ENCODE peak calls at places on chromosomes 2 and 18, in four cellular contexts. E is ovary, X is A549, D is HCT116. T is an unnamed sample.
A peak's percentile ranks its signal among the peaks of the same experiment; 100 is the strongest.

GRCh38 chr18:45958730-45959129 is 8.4 kb downstream of the EPG5 start:
- DNase-seq in X (no peak), D (no peak), E (no peak), T (no peak)

GRCh38 chr2:8976419-8976818 is 27.1 kb downstream of the MBOAT2 start:
- DNase-seq in D (no peak), E (no peak), X (no peak), T (no peak)

GRCh38 chr2:208036357-208036756 is 11.0 kb upstream of the PLEKHM3 start:
- DNase-seq in E (no peak), X (no peak), D (no peak), T (no peak)

GRCh38 chr2:212628586-212628985 is 90.0 kb upstream of the ERBB4 start:
- DNase-seq in X (no peak), E (no peak), D (no peak), T (no peak)

GRCh38 chr2:215461836-215462532 is 26.1 kb upstream of the FN1 start:
- DNase-seq in D (no peak), E (no peak), X (no peak), T (no peak)

GRCh38 chr2:200747668-200748618 is 63.8 kb upstream of the BZW1 start:
- DNase-seq in D (no peak), E (no peak), X (peak; percentile 37), T (peak; percentile 76)

GRCh38 chr18:13316066-13316465 is 97.5 kb downstream of the LDLRAD4 start:
- DNase-seq in X (no peak), D (no peak), E (no peak), T (no peak)

GRCh38 chr2:140567734-140568133 is 1563.1 kb downstream of the LRP1B start:
- DNase-seq in E (no peak), D (no peak), X (no peak), T (no peak)

GRCh38 chr2:118492335-118492734 is 355.1 kb downstream of the EN1 start:
- DNase-seq in X (no peak), E (no peak), D (peak; percentile 24), T (no peak)

GRCh38 chr2:133498166-133498565 is 70.1 kb downstream of the NCKAP5 start:
- DNase-seq in E (no peak), X (no peak), D (no peak), T (no peak)

GRCh38 chr2:45722477-45722876 is 71.0 kb downstream of the PRKCE start:
- DNase-seq in E (no peak), D (no peak), X (no peak), T (no peak)

GRCh38 chr18:58538604-58539386 is 90.1 kb downstream of the ALPK2 start:
- DNase-seq in D (peak; percentile 22), E (no peak), X (no peak), T (no peak)

GRCh38 chr2:126406267-126406666 is 249.7 kb upstream of the GYPC start:
- DNase-seq in E (no peak), X (no peak), D (no peak), T (no peak)

GRCh38 chr2:50401772-50402653 is 629.9 kb downstream of the NRXN1 start:
- DNase-seq in X (peak; percentile 8), E (peak; percentile 17), D (peak; percentile 56), T (peak; percentile 56)

GRCh38 chr2:128774320-128775063 is 455.8 kb upstream of the HS6ST1 start:
- DNase-seq in E (no peak), X (no peak), D (no peak), T (no peak)

GRCh38 chr2:146414456-146414855 is 1430.4 kb upstream of the ACVR2A start:
- DNase-seq in D (no peak), E (no peak), X (no peak), T (no peak)

GRCh38 chr2:117785740-117786139 is 28.8 kb upstream of the DDX18 start:
- DNase-seq in D (peak; percentile 45), E (no peak), X (peak; percentile 15), T (peak; percentile 36)

GRCh38 chr2:219737270-219737691 is 109.9 kb downstream of the SLC4A3 start:
- DNase-seq in E (peak; percentile 62), D (no peak), X (peak; percentile 10), T (peak; percentile 56)

GRCh38 chr18:13218376-13219011 is at the start of gene LDLRAD4:
- DNase-seq in X (no peak), D (no peak), E (peak; percentile 39), T (peak; percentile 63)

GRCh38 chr2:230905448-230906430 is 19.3 kb downstream of the GPR55 start:
- DNase-seq in E (no peak), X (no peak), D (peak; percentile 69), T (no peak)

GRCh38 chr2:20608666-20609348 is 42.1 kb downstream of the HS1BP3 start:
- DNase-seq in X (no peak), E (no peak), D (no peak), T (no peak)

GRCh38 chr2:113739849-113740248 is 16.6 kb downstream of the SLC35F5 start:
- DNase-seq in E (no peak), X (no peak), D (no peak), T (no peak)

GRCh38 chr2:226548706-226549105 is 250.9 kb downstream of the IRS1 start:
- DNase-seq in D (no peak), E (no peak), X (no peak), T (no peak)

GRCh38 chr2:152577611-152578010 is 139.7 kb downstream of the PRPF40A start:
- DNase-seq in D (no peak), E (peak; percentile 31), X (no peak), T (no peak)

GRCh38 chr2:229794636-229795035 is 80.3 kb upstream of the DNER start:
- DNase-seq in E (no peak), D (no peak), X (no peak), T (no peak)

GRCh38 chr2:128637481-128638155 is 318.9 kb upstream of the HS6ST1 start:
- DNase-seq in D (no peak), X (no peak), E (no peak), T (peak; percentile 8)

GRCh38 chr2:67389788-67390187 is 7.3 kb upstream of the ETAA1 start:
- DNase-seq in X (no peak), E (no peak), D (no peak), T (no peak)

GRCh38 chr2:152499921-152500320 is 164.9 kb downstream of the FMNL2 start:
- DNase-seq in D (no peak), X (no peak), E (no peak), T (peak; percentile 10)

GRCh38 chr2:11635141-11635540 is 34.9 kb downstream of the NTSR2 start:
- DNase-seq in D (no peak), E (no peak), X (no peak), T (no peak)

GRCh38 chr2:147224070-147224469 is 620.8 kb upstream of the ACVR2A start:
- DNase-seq in D (no peak), E (no peak), X (no peak), T (no peak)

GRCh38 chr2:213281156-213281555 is 3.1 kb upstream of the SPAG16 start:
- DNase-seq in D (no peak), X (no peak), E (no peak), T (no peak)

GRCh38 chr2:6637329-6637728 is 228.4 kb downstream of the CMPK2 start:
- DNase-seq in D (no peak), X (no peak), E (no peak), T (no peak)

GRCh38 chr2:46157966-46158310 is 139.3 kb upstream of the EPAS1 start:
- DNase-seq in X (no peak), E (no peak), D (no peak), T (peak; percentile 27)

GRCh38 chr2:95025406-95026319 is at the start of gene MAL:
- DNase-seq in X (no peak), D (no peak), E (no peak), T (no peak)

GRCh38 chr2:108988796-108989713 is at the start of gene EDAR:
- DNase-seq in E (no peak), X (peak; percentile 64), D (peak; percentile 57), T (peak; percentile 36)

GRCh38 chr18:36697905-36698304 is 130.9 kb downstream of the TPGS2 start:
- DNase-seq in D (no peak), E (no peak), X (no peak), T (no peak)

GRCh38 chr18:8781671-8782070 is 76.3 kb downstream of the MTCL1 start:
- DNase-seq in X (no peak), E (no peak), D (no peak), T (no peak)
- TF ChIP-seq POLR2A in X (no peak), E (no peak), D (no peak), T (no peak)

GRCh38 chr2:238430781-238431180 is 4.1 kb downstream of the ASB1 start:
- DNase-seq in X (no peak), E (no peak), D (no peak), T (no peak)
- H3K4me3 ChIP-seq in X (no peak overlapping the region), E (no peak overlapping the region), D (no peak overlapping the region), T (no peak overlapping the region)

GRCh38 chr18:26134110-26134509 is 441 bp downstream of the PSMA8 start:
- DNase-seq in E (no peak), D (no peak), X (no peak), T (no peak)
- TF ChIP-seq POLR2A in E (no peak), D (no peak), X (no peak), T (no peak)

DNA sequence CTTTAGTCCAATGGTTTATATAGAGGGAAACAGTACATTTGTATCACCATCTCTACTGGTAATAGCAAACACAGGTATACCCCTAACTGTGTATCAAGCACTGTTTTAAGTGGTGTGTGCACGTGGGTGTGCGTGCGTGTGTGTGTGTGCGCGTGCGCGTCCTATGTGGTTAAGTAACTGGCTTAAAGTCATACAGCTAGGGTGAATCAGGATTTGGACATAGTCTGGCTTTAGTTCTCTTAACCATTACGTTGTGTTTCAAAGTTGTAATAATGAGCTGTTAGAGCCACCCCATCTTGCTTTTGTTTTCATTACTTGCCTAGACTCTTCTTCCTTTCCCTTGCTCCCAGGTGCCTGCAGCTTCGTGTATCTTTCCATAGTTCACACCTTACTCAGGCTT is 2.1 kb downstream of the HADHB start:
- DNase-seq in D (no peak), E (no peak), X (no peak), T (no peak)
- H3K4me3 ChIP-seq in D (no peak overlapping the region), E (no peak overlapping the region), X (no peak overlapping the region), T (peak overlapping the region; percentile 74)

GRCh38 chr2:74147729-74148456 is at the start of gene BOLA3:
- DNase-seq in X (peak; percentile 95), D (peak; percentile 39), E (peak; percentile 76), T (peak; percentile 88)
- TF ChIP-seq POLR2A in X (peak; percentile 96), D (peak; percentile 78), E (no peak), T (peak; percentile 46)

GRCh38 chr18:54173980-54174611 is 50.4 kb downstream of the MBD2 start:
- DNase-seq in X (no peak), D (no peak), E (no peak), T (no peak)
- H3K4me3 ChIP-seq in X (no peak overlapping the region), D (no peak overlapping the region), E (no peak overlapping the region), T (no peak overlapping the region)

GRCh38 chr2:33426666-33427231 is 49.7 kb upstream of the RASGRP3 start:
- DNase-seq in D (no peak), X (no peak), E (no peak), T (peak; percentile 14)

GRCh38 chr2:33425156-33425555 is 51.3 kb upstream of the RASGRP3 start:
- DNase-seq in E (no peak), X (no peak), D (no peak), T (no peak)

GRCh38 chr2:33421820-33422219 is 54.6 kb upstream of the RASGRP3 start:
- DNase-seq in E (no peak), X (no peak), D (no peak), T (no peak)

GRCh38 chr2:33420726-33421125 is 55.7 kb upstream of the RASGRP3 start:
- DNase-seq in X (no peak), D (no peak), E (no peak), T (no peak)

DNA sequence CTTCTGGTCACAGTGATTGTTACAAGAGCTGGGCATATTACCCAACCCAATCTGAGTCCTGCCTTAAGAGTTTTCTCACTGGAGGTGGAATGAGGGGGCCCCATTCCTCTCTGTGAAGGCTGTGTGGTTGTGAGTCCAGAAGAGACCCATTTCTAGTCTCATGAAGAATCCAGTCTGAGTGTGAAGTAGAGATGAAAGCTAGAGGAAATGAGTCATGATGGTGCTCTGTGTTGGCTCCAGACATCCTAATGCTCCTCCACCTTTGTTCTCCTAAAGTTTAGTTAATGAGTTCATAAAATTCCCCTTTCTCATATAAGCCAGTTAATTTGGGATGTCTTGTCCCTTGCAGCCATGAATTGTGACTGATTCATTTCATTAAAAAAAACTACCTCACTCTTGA is 50.8 kb upstream of the RASGRP3 start:
- DNase-seq in X (no peak), E (no peak), D (no peak), T (no peak)
- TF ChIP-seq POLR2A in X (no peak), E (no peak), D (no peak), T (no peak)

T was measured in adrenal gland.